ENCODE peak calls at places on chromosome 5, in five cellular contexts. One of them, this sample, is unnamed.

GRCh38 chr5:159210306-159210722 is 961 bp upstream of the RNF145 start:
- DNase-seq in H54: no peak
- DNase-seq in stimulated activated CD4-positive, alpha-beta T cell treated with anti-CD3 and anti-CD28 coated beads, TNF-alpha, amount 100 ng/mL, for 1 hour: no peak
- DNase-seq in mammary epithelial cell: peak
- DNase-seq in H7: no peak
- DNase-seq in this sample: peak

GRCh38 chr5:126594077-126594476 is 942 bp downstream of the ALDH7A1 start:
- DNase-seq in mammary epithelial cell: peak
- DNase-seq in H7: peak
- DNase-seq in H54: no peak
- DNase-seq in stimulated activated CD4-positive, alpha-beta T cell treated with anti-CD3 and anti-CD28 coated beads, TNF-alpha, amount 100 ng/mL, for 1 hour: no peak
- DNase-seq in this sample: peak

GRCh38 chr5:139271201-139272027 is 22.1 kb upstream of the MATR3 start:
- DNase-seq in mammary epithelial cell: peak
- DNase-seq in H54: no peak
- DNase-seq in stimulated activated CD4-positive, alpha-beta T cell treated with anti-CD3 and anti-CD28 coated beads, TNF-alpha, amount 100 ng/mL, for 1 hour: no peak
- DNase-seq in H7: no peak
- DNase-seq in this sample: peak

GRCh38 chr5:123753349-123754166 is 241.6 kb downstream of the CSNK1G3 start:
- DNase-seq in H7: no peak
- DNase-seq in mammary epithelial cell: no peak
- DNase-seq in H54: no peak
- DNase-seq in stimulated activated CD4-positive, alpha-beta T cell treated with anti-CD3 and anti-CD28 coated beads, TNF-alpha, amount 100 ng/mL, for 1 hour: no peak
- DNase-seq in this sample: no peak

GRCh38 chr5:172899436-172899835 is 59.8 kb upstream of the RPL26L1 start:
- DNase-seq in H54: no peak
- DNase-seq in mammary epithelial cell: no peak
- DNase-seq in stimulated activated CD4-positive, alpha-beta T cell treated with anti-CD3 and anti-CD28 coated beads, TNF-alpha, amount 100 ng/mL, for 1 hour: no peak
- DNase-seq in H7: no peak
- DNase-seq in this sample: peak

GRCh38 chr5:107352576-107352975 is 318.2 kb downstream of the EFNA5 start:
- DNase-seq in H7: no peak
- DNase-seq in stimulated activated CD4-positive, alpha-beta T cell treated with anti-CD3 and anti-CD28 coated beads, TNF-alpha, amount 100 ng/mL, for 1 hour: no peak
- DNase-seq in H54: no peak
- DNase-seq in mammary epithelial cell: no peak
- DNase-seq in this sample: no peak

GRCh38 chr5:133938039-133938821 is 30.2 kb downstream of the C5orf15 start:
- DNase-seq in H7: no peak
- DNase-seq in mammary epithelial cell: no peak
- DNase-seq in stimulated activated CD4-positive, alpha-beta T cell treated with anti-CD3 and anti-CD28 coated beads, TNF-alpha, amount 100 ng/mL, for 1 hour: no peak
- DNase-seq in H54: no peak
- DNase-seq in this sample: no peak

GRCh38 chr5:64292611-64293215 is 127.1 kb downstream of the RNF180 start:
- DNase-seq in H7: no peak
- DNase-seq in stimulated activated CD4-positive, alpha-beta T cell treated with anti-CD3 and anti-CD28 coated beads, TNF-alpha, amount 100 ng/mL, for 1 hour: no peak
- DNase-seq in mammary epithelial cell: no peak
- DNase-seq in H54: no peak
- DNase-seq in this sample: no peak

GRCh38 chr5:75710630-75711029 is 6.6 kb downstream of the POC5 start:
- DNase-seq in mammary epithelial cell: no peak
- DNase-seq in stimulated activated CD4-positive, alpha-beta T cell treated with anti-CD3 and anti-CD28 coated beads, TNF-alpha, amount 100 ng/mL, for 1 hour: no peak
- DNase-seq in H54: no peak
- DNase-seq in H7: no peak
- DNase-seq in this sample: no peak

GRCh38 chr5:32301891-32302290 is 10.8 kb downstream of the MTMR12 start:
- DNase-seq in H54: no peak
- DNase-seq in mammary epithelial cell: no peak
- DNase-seq in H7: no peak
- DNase-seq in stimulated activated CD4-positive, alpha-beta T cell treated with anti-CD3 and anti-CD28 coated beads, TNF-alpha, amount 100 ng/mL, for 1 hour: no peak
- DNase-seq in this sample: no peak

GRCh38 chr5:102670224-102670836 is 84.8 kb upstream of the PAM start:
- DNase-seq in mammary epithelial cell: peak
- DNase-seq in H7: peak
- DNase-seq in stimulated activated CD4-positive, alpha-beta T cell treated with anti-CD3 and anti-CD28 coated beads, TNF-alpha, amount 100 ng/mL, for 1 hour: no peak
- DNase-seq in H54: peak
- DNase-seq in this sample: peak

GRCh38 chr5:68652507-68652906 is 437.0 kb downstream of the PIK3R1 start:
- DNase-seq in H7: no peak
- DNase-seq in H54: no peak
- DNase-seq in mammary epithelial cell: peak
- DNase-seq in stimulated activated CD4-positive, alpha-beta T cell treated with anti-CD3 and anti-CD28 coated beads, TNF-alpha, amount 100 ng/mL, for 1 hour: no peak
- DNase-seq in this sample: peak

GRCh38 chr5:93925321-93925720 is 183.9 kb upstream of the POU5F2 start:
- DNase-seq in H7: no peak
- DNase-seq in H54: no peak
- DNase-seq in mammary epithelial cell: peak
- DNase-seq in stimulated activated CD4-positive, alpha-beta T cell treated with anti-CD3 and anti-CD28 coated beads, TNF-alpha, amount 100 ng/mL, for 1 hour: no peak
- DNase-seq in this sample: peak

GRCh38 chr5:132257131-132258101 is at the start of gene PDLIM4:
- DNase-seq in H54: no peak
- DNase-seq in mammary epithelial cell: peak
- DNase-seq in H7: peak
- DNase-seq in stimulated activated CD4-positive, alpha-beta T cell treated with anti-CD3 and anti-CD28 coated beads, TNF-alpha, amount 100 ng/mL, for 1 hour: no peak
- DNase-seq in this sample: peak

GRCh38 chr5:91910655-91911054 is 527.5 kb upstream of the ARRDC3 start:
- DNase-seq in stimulated activated CD4-positive, alpha-beta T cell treated with anti-CD3 and anti-CD28 coated beads, TNF-alpha, amount 100 ng/mL, for 1 hour: no peak
- DNase-seq in H54: no peak
- DNase-seq in mammary epithelial cell: no peak
- DNase-seq in H7: no peak
- DNase-seq in this sample: no peak

GRCh38 chr5:16920109-16920816 is 15.8 kb downstream of the MYO10 start:
- DNase-seq in H54: no peak
- DNase-seq in mammary epithelial cell: no peak
- DNase-seq in H7: no peak
- DNase-seq in stimulated activated CD4-positive, alpha-beta T cell treated with anti-CD3 and anti-CD28 coated beads, TNF-alpha, amount 100 ng/mL, for 1 hour: no peak
- DNase-seq in this sample: peak

GRCh38 chr5:138972230-138972629 is 97.1 kb upstream of the LRRTM2 start:
- DNase-seq in H54: no peak
- DNase-seq in H7: no peak
- DNase-seq in stimulated activated CD4-positive, alpha-beta T cell treated with anti-CD3 and anti-CD28 coated beads, TNF-alpha, amount 100 ng/mL, for 1 hour: no peak
- DNase-seq in mammary epithelial cell: no peak
- DNase-seq in this sample: no peak

GRCh38 chr5:22560115-22560514 is 293.0 kb downstream of the CDH12 start:
- DNase-seq in H7: no peak
- DNase-seq in stimulated activated CD4-positive, alpha-beta T cell treated with anti-CD3 and anti-CD28 coated beads, TNF-alpha, amount 100 ng/mL, for 1 hour: no peak
- DNase-seq in H54: peak
- DNase-seq in mammary epithelial cell: peak
- DNase-seq in this sample: peak

GRCh38 chr5:147565524-147565923 is 55.7 kb upstream of the DPYSL3 start:
- DNase-seq in H7: no peak
- DNase-seq in stimulated activated CD4-positive, alpha-beta T cell treated with anti-CD3 and anti-CD28 coated beads, TNF-alpha, amount 100 ng/mL, for 1 hour: no peak
- DNase-seq in mammary epithelial cell: peak
- DNase-seq in H54: peak
- DNase-seq in this sample: peak

GRCh38 chr5:103021310-103021709 is 98.6 kb downstream of the GIN1 start:
- DNase-seq in H7: no peak
- DNase-seq in mammary epithelial cell: peak
- DNase-seq in stimulated activated CD4-positive, alpha-beta T cell treated with anti-CD3 and anti-CD28 coated beads, TNF-alpha, amount 100 ng/mL, for 1 hour: no peak
- DNase-seq in H54: no peak
- DNase-seq in this sample: no peak

GRCh38 chr5:113029614-113030013 is 53.0 kb downstream of the DCP2 start:
- DNase-seq in H7: no peak
- DNase-seq in H54: no peak
- DNase-seq in mammary epithelial cell: no peak
- DNase-seq in stimulated activated CD4-positive, alpha-beta T cell treated with anti-CD3 and anti-CD28 coated beads, TNF-alpha, amount 100 ng/mL, for 1 hour: no peak
- DNase-seq in this sample: no peak

GRCh38 chr5:139926797-139927503 is 116.1 kb downstream of the NRG2 start:
- DNase-seq in H7: peak
- DNase-seq in H54: no peak
- DNase-seq in stimulated activated CD4-positive, alpha-beta T cell treated with anti-CD3 and anti-CD28 coated beads, TNF-alpha, amount 100 ng/mL, for 1 hour: no peak
- DNase-seq in mammary epithelial cell: no peak
- DNase-seq in this sample: no peak

GRCh38 chr5:144206136-144206535 is 35.5 kb downstream of the KCTD16 start:
- DNase-seq in mammary epithelial cell: no peak
- DNase-seq in stimulated activated CD4-positive, alpha-beta T cell treated with anti-CD3 and anti-CD28 coated beads, TNF-alpha, amount 100 ng/mL, for 1 hour: no peak
- DNase-seq in H54: no peak
- DNase-seq in H7: no peak
- DNase-seq in this sample: no peak

GRCh38 chr5:32932231-32932935 is 221.3 kb downstream of the NPR3 start:
- DNase-seq in H54: no peak
- DNase-seq in H7: no peak
- DNase-seq in mammary epithelial cell: no peak
- DNase-seq in stimulated activated CD4-positive, alpha-beta T cell treated with anti-CD3 and anti-CD28 coated beads, TNF-alpha, amount 100 ng/mL, for 1 hour: no peak
- DNase-seq in this sample: no peak